ENCODE peak calls at places on chromosomes 2 and 18, in seven cellular contexts. L is fibroblast of pulmonary artery, H is GM12865, F is coronary artery, C is pancreas, R is fibroblast of lung, T is fibroblast of the aortic adventitia. K is an unnamed sample.
A peak's percentile ranks its signal among the peaks of the same experiment; 100 is the strongest.

GRCh38 chr2:219662566-219662965 is 35.1 kb downstream of the SLC4A3 start:
- DNase-seq in C (no peak), T (peak; percentile 40), H (no peak), F (no peak), R (peak; percentile 58), L (peak; percentile 8), K (no peak)

GRCh38 chr18:68843467-68844089 is 45.7 kb downstream of the CCDC102B start:
- DNase-seq in C (no peak), R (no peak), H (no peak), T (peak; percentile 15), L (peak; percentile 31), F (no peak), K (no peak)

GRCh38 chr2:100887713-100888112 is 67.8 kb downstream of the NPAS2 start:
- DNase-seq in T (no peak), F (no peak), H (no peak), R (no peak), L (no peak), C (no peak), K (peak; percentile 64)

GRCh38 chr18:3360211-3360610 is 89.8 kb upstream of the TGIF1 start:
- DNase-seq in T (no peak), R (no peak), C (no peak), H (no peak), L (no peak), F (no peak), K (no peak)

GRCh38 chr2:219997341-219997851 is 370.0 kb downstream of the SLC4A3 start:
- DNase-seq in R (peak; percentile 58), C (peak; percentile 62), H (peak; percentile 23), T (peak; percentile 87), F (no peak), L (peak; percentile 59), K (no peak)

GRCh38 chr2:85458611-85459563 is 40.4 kb downstream of the SH2D6 start:
- DNase-seq in C (peak; percentile 34), R (peak; percentile 29), L (no peak), H (no peak), F (no peak), T (no peak), K (no peak)

GRCh38 chr2:88580088-88580487 is 47.2 kb downstream of the EIF2AK3 start:
- DNase-seq in R (no peak), C (no peak), H (no peak), T (no peak), F (no peak), L (no peak), K (no peak)

GRCh38 chr18:46321954-46322353 is 217.8 kb downstream of the HAUS1 start:
- DNase-seq in T (no peak), H (no peak), C (no peak), L (no peak), R (peak; percentile 33), F (no peak), K (no peak)

GRCh38 chr18:34330308-34330707 is 105.6 kb upstream of the NOL4 start:
- DNase-seq in T (no peak), F (no peak), R (no peak), H (no peak), C (no peak), L (no peak), K (no peak)

GRCh38 chr2:207791579-207792243 is 22.0 kb upstream of the FZD5 start:
- DNase-seq in T (no peak), C (no peak), R (no peak), F (no peak), H (no peak), L (no peak), K (no peak)

GRCh38 chr2:43293744-43294695 is 67.6 kb upstream of the ZFP36L2 start:
- DNase-seq in R (peak; percentile 99), C (no peak), L (peak; percentile 99), F (peak; percentile 73), H (peak; percentile 92), T (peak; percentile 99), K (no peak)

GRCh38 chr2:156435725-156436476 is at the start of gene GPD2:
- DNase-seq in R (peak; percentile 89), H (peak; percentile 71), C (peak; percentile 97), T (peak; percentile 85), F (peak; percentile 95), L (peak; percentile 88), K (peak; percentile 44)

GRCh38 chr2:158467248-158467647 is 10.5 kb downstream of the PKP4 start:
- DNase-seq in R (no peak), H (no peak), F (no peak), L (no peak), T (no peak), C (no peak), K (no peak)

GRCh38 chr2:27921424-27921823 is 30.9 kb downstream of the BABAM2 start:
- DNase-seq in L (no peak), T (no peak), H (no peak), R (no peak), F (no peak), C (no peak), K (no peak)

GRCh38 chr2:182666674-182667320 is 49.3 kb upstream of the DNAJC10 start:
- DNase-seq in T (peak; percentile 46), L (peak; percentile 52), F (no peak), H (peak; percentile 51), C (no peak), R (peak; percentile 20), K (no peak)

GRCh38 chr18:48780151-48781001 is 170.4 kb downstream of the SMAD7 start:
- DNase-seq in F (no peak), T (peak; percentile 61), L (peak; percentile 46), R (peak; percentile 61), C (no peak), H (no peak), K (no peak)

GRCh38 chr2:168635065-168635577 is 167.3 kb upstream of the NOSTRIN start:
- DNase-seq in F (no peak), H (no peak), T (peak; percentile 34), L (peak; percentile 81), R (peak; percentile 33), C (no peak), K (no peak)

GRCh38 chr2:171882095-171882769 is 11.8 kb downstream of the SLC25A12 start:
- DNase-seq in F (no peak), T (no peak), H (peak; percentile 41), C (no peak), L (no peak), R (peak; percentile 20), K (no peak)
- H3K4me3 ChIP-seq in F (peak overlapping the region; percentile 40), T (no peak overlapping the region), H (no peak overlapping the region), C (no peak overlapping the region), L (no peak overlapping the region), R (no peak overlapping the region), K (no peak overlapping the region)

DNA sequence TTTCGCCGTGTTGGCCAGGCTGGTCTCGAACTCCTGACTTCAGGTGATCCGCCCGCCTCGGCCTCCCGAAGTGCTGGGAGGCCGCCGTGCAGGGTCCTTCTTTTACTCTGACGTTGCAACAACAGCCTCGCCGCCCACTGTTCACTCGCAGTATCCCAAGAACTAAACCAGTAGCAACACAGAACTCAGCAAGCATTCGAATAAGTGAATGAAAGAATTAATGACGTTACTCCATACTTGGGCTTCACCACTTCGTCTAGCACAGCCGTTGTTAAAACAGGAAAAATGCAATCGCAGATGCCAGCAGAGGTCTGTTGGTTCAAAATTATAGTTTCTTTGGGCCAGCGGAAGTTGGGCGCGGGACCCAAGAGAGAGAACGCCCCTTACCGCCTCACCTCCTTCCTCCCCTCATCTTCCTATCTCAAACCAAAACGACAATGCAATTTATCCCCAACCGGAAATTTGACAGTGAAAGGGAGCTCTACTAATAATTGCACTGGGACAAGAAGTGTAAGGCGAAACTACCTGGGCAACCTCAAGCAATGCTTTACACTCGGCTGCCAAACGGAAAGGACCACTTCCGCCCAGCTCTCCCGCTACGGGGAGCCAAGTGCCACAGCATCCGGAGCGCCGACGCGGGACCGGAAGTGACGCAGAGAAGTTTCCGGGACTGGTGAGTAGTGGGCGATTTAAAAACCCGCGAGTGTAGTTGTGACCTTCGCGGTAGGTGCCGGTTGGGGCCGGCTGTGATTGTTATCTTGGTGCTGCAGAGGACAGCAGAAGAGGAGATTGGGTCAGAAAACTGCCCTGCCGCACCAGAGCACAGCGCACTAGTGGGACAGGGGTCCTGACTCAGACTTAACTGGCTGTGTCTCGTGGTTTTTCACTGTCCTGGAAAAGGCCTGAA is at the start of the genes NIF3L1 and PPIL3:
- DNase-seq in C (peak; percentile 95), F (peak; percentile 97), L (peak; percentile 99), T (peak; percentile 98), H (peak; percentile 99), R (peak; percentile 98), K (peak; percentile 96)
- TF ChIP-seq CTCF in C (no peak), F (no peak), L (no peak), T (peak; percentile 11), H (no peak), R (no peak), K (no peak)

GRCh38 chr2:221371347-221371746 is 200.8 kb downstream of the EPHA4 start:
- DNase-seq in F (no peak), L (no peak), C (no peak), H (no peak), R (no peak), T (no peak), K (no peak)

GRCh38 chr2:221374234-221374633 is 197.9 kb downstream of the EPHA4 start:
- DNase-seq in T (no peak), R (no peak), C (no peak), F (no peak), H (no peak), L (no peak), K (no peak)

GRCh38 chr2:221370076-221370941 is 201.8 kb downstream of the EPHA4 start:
- DNase-seq in F (no peak), C (no peak), R (no peak), H (no peak), T (no peak), L (no peak), K (no peak)

GRCh38 chr2:221372156-221372870 is 199.8 kb downstream of the EPHA4 start:
- DNase-seq in H (no peak), L (no peak), C (no peak), T (no peak), F (no peak), R (peak; percentile 32), K (no peak)

DNA sequence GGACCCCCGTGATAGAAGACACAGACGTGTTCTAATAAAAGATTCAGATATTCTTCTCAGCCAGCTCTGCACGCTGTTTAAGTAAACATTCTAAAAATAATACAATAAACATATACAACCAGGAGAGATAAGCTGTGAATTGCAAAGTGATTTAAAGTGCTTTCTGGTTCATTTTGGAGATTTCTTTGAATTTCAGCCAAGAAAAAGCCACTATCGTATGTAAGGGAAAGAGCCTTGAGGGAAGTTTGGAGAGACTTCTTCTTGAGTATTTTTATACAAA is 201.2 kb downstream of the EPHA4 start:
- DNase-seq in H (no peak), C (no peak), F (no peak), T (no peak), L (no peak), R (no peak), K (no peak)
- H3K4me3 ChIP-seq in H (no peak overlapping the region), C (no peak overlapping the region), F (no peak overlapping the region), T (no peak overlapping the region), L (no peak overlapping the region), R (no peak overlapping the region), K (no peak overlapping the region)

DNA sequence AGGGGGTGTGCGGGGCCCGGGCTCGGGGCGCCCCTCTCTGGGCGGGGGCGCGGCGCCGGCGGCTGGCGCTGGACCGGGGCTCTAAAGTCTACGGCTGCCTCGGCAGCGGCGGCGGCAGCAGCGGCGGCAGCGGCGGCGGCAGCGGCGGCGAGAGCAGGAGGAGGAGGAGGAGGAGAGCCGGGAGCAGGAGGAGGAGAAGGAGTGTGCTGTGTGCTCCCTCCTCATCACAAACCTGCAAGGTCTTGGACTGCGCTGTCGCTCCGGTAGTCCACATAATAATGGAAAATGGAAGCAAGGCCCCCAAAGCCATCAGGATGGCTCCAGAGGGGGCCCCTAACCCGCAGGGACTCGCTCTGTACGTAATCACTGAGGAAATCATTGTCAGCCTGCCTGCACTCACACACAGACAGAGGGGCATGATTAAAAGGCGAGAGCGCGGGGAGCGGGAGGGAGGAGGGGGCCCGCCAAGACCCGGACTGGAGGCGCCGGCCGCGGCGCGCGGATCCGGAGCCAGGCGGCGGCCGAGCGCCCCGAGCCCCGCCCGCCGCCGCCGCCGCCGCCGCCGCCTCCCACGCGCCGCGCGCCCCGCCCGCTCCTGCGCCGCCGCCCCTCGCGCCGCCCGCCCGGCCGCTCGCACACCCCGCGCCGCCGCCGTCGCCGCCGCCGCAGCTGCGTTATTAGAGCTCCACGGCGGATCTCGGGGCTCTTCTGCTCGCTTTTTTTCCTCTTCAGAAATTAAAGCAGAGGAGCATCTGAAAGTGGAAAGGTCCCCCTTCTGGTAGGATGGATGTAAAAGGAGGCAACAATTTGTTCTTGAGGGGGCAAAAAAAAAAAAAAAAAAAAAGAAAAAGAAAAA is at the start of gene ZNF521:
- DNase-seq in R (peak; percentile 89), L (peak; percentile 84), F (peak; percentile 85), C (peak; percentile 77), T (peak; percentile 87), H (peak; percentile 60), K (no peak)
- TF ChIP-seq CTCF in R (peak; percentile 43), L (peak; percentile 38), F (no peak), C (no peak), T (peak; percentile 53), H (no peak), K (no peak)